ENCODE peak calls at places on chromosome 9, in nine cellular contexts. One of them, this sample, is unnamed.

GRCh38 chr9:128304151-128304970 is 17.9 kb downstream of the TRUB2 start:
- DNase-seq in mucosa of descending colon: no peak
- DNase-seq in uterus: no peak
- DNase-seq in RWPE1: no peak
- DNase-seq in AG04449: no peak
- DNase-seq in PC-3: no peak
- DNase-seq in endodermal cell: no peak
- DNase-seq in GM12865: no peak
- DNase-seq in Calu3: no peak
- DNase-seq in this sample: no peak

GRCh38 chr9:29939559-29939958 is 2366.3 kb upstream of the C9orf72 start:
- DNase-seq in AG04449: no peak
- DNase-seq in PC-3: no peak
- DNase-seq in mucosa of descending colon: no peak
- DNase-seq in Calu3: no peak
- DNase-seq in uterus: no peak
- DNase-seq in RWPE1: no peak
- DNase-seq in endodermal cell: no peak
- DNase-seq in GM12865: peak
- DNase-seq in this sample: no peak

GRCh38 chr9:68497629-68498028 is 43.1 kb downstream of the TMEM252 start:
- DNase-seq in PC-3: no peak
- DNase-seq in RWPE1: no peak
- DNase-seq in GM12865: no peak
- DNase-seq in AG04449: no peak
- DNase-seq in uterus: no peak
- DNase-seq in mucosa of descending colon: no peak
- DNase-seq in endodermal cell: no peak
- DNase-seq in Calu3: no peak
- DNase-seq in this sample: no peak

GRCh38 chr9:4738866-4739586 is 2.0 kb downstream of the AK3 start:
- DNase-seq in PC-3: no peak
- DNase-seq in GM12865: no peak
- DNase-seq in RWPE1: no peak
- DNase-seq in Calu3: no peak
- DNase-seq in AG04449: no peak
- DNase-seq in uterus: no peak
- DNase-seq in endodermal cell: peak
- DNase-seq in mucosa of descending colon: peak
- DNase-seq in this sample: no peak

GRCh38 chr9:113516840-113517577 is 53.5 kb downstream of the RGS3 start:
- DNase-seq in uterus: no peak
- DNase-seq in RWPE1: no peak
- DNase-seq in endodermal cell: no peak
- DNase-seq in AG04449: no peak
- DNase-seq in Calu3: no peak
- DNase-seq in mucosa of descending colon: peak
- DNase-seq in PC-3: no peak
- DNase-seq in GM12865: peak
- DNase-seq in this sample: no peak

GRCh38 chr9:126565336-126566128 is 48.2 kb upstream of the LMX1B start:
- DNase-seq in AG04449: no peak
- DNase-seq in uterus: no peak
- DNase-seq in endodermal cell: peak
- DNase-seq in Calu3: no peak
- DNase-seq in GM12865: no peak
- DNase-seq in PC-3: no peak
- DNase-seq in RWPE1: no peak
- DNase-seq in mucosa of descending colon: no peak
- DNase-seq in this sample: no peak

GRCh38 chr9:109409998-109410397 is 88.1 kb downstream of the PTPN3 start:
- DNase-seq in Calu3: no peak
- DNase-seq in AG04449: no peak
- DNase-seq in uterus: no peak
- DNase-seq in endodermal cell: peak
- DNase-seq in PC-3: no peak
- DNase-seq in mucosa of descending colon: no peak
- DNase-seq in GM12865: no peak
- DNase-seq in RWPE1: no peak
- DNase-seq in this sample: peak

GRCh38 chr9:6187272-6187671 is 28.3 kb upstream of the IL33 start:
- DNase-seq in uterus: no peak
- DNase-seq in AG04449: no peak
- DNase-seq in mucosa of descending colon: no peak
- DNase-seq in PC-3: no peak
- DNase-seq in RWPE1: no peak
- DNase-seq in GM12865: no peak
- DNase-seq in Calu3: no peak
- DNase-seq in endodermal cell: no peak
- DNase-seq in this sample: no peak

GRCh38 chr9:137486545-137487453 is 27.7 kb upstream of the NSMF start:
- DNase-seq in Calu3: no peak
- DNase-seq in RWPE1: no peak
- DNase-seq in PC-3: no peak
- DNase-seq in uterus: no peak
- DNase-seq in endodermal cell: no peak
- DNase-seq in GM12865: no peak
- DNase-seq in mucosa of descending colon: peak
- DNase-seq in AG04449: no peak
- DNase-seq in this sample: no peak

GRCh38 chr9:137097761-137098462 is 11.1 kb downstream of the MAN1B1 start:
- DNase-seq in uterus: no peak
- DNase-seq in RWPE1: no peak
- DNase-seq in AG04449: no peak
- DNase-seq in GM12865: no peak
- DNase-seq in endodermal cell: no peak
- DNase-seq in PC-3: no peak
- DNase-seq in Calu3: no peak
- DNase-seq in mucosa of descending colon: no peak
- DNase-seq in this sample: no peak

GRCh38 chr9:130143974-130144373 is 28.2 kb upstream of the NCS1 start:
- DNase-seq in GM12865: no peak
- DNase-seq in endodermal cell: no peak
- DNase-seq in AG04449: no peak
- DNase-seq in mucosa of descending colon: no peak
- DNase-seq in RWPE1: no peak
- DNase-seq in uterus: peak
- DNase-seq in Calu3: no peak
- DNase-seq in PC-3: no peak
- DNase-seq in this sample: no peak

GRCh38 chr9:99823392-99824377 is 2.0 kb downstream of the NR4A3 start:
- DNase-seq in RWPE1: peak
- DNase-seq in endodermal cell: peak
- DNase-seq in AG04449: no peak
- DNase-seq in mucosa of descending colon: peak
- DNase-seq in PC-3: peak
- DNase-seq in uterus: peak
- DNase-seq in Calu3: no peak
- DNase-seq in GM12865: peak
- DNase-seq in this sample: peak

GRCh38 chr9:100206899-100207298 is 107.9 kb downstream of the INVS start:
- DNase-seq in RWPE1: no peak
- DNase-seq in Calu3: no peak
- DNase-seq in uterus: no peak
- DNase-seq in GM12865: no peak
- DNase-seq in mucosa of descending colon: no peak
- DNase-seq in endodermal cell: no peak
- DNase-seq in AG04449: no peak
- DNase-seq in PC-3: no peak
- DNase-seq in this sample: no peak

GRCh38 chr9:124778575-124779367 is 1.8 kb downstream of the OLFML2A start:
- DNase-seq in RWPE1: no peak
- DNase-seq in PC-3: no peak
- DNase-seq in uterus: peak
- DNase-seq in endodermal cell: peak
- DNase-seq in mucosa of descending colon: no peak
- DNase-seq in AG04449: no peak
- DNase-seq in Calu3: no peak
- DNase-seq in GM12865: no peak
- DNase-seq in this sample: no peak

GRCh38 chr9:33025572-33026347 is 687 bp downstream of the DNAJA1 start:
- DNase-seq in GM12865: peak
- DNase-seq in AG04449: no peak
- DNase-seq in endodermal cell: peak
- DNase-seq in uterus: peak
- DNase-seq in PC-3: peak
- DNase-seq in Calu3: peak
- DNase-seq in mucosa of descending colon: peak
- DNase-seq in RWPE1: peak
- DNase-seq in this sample: peak

GRCh38 chr9:21761309-21761901 is 41.0 kb upstream of the MTAP start:
- DNase-seq in Calu3: no peak
- DNase-seq in mucosa of descending colon: no peak
- DNase-seq in GM12865: peak
- DNase-seq in endodermal cell: no peak
- DNase-seq in RWPE1: no peak
- DNase-seq in PC-3: no peak
- DNase-seq in uterus: no peak
- DNase-seq in AG04449: no peak
- DNase-seq in this sample: no peak

GRCh38 chr9:19020886-19021285 is 12.1 kb downstream of the SAXO1 start:
- DNase-seq in uterus: no peak
- DNase-seq in endodermal cell: no peak
- DNase-seq in PC-3: no peak
- DNase-seq in RWPE1: no peak
- DNase-seq in GM12865: no peak
- DNase-seq in mucosa of descending colon: no peak
- DNase-seq in Calu3: no peak
- DNase-seq in AG04449: no peak
- DNase-seq in this sample: no peak

GRCh38 chr9:106933470-106933869 is 70.5 kb downstream of the ZNF462 start:
- DNase-seq in RWPE1: no peak
- DNase-seq in endodermal cell: no peak
- DNase-seq in GM12865: no peak
- DNase-seq in uterus: no peak
- DNase-seq in Calu3: no peak
- DNase-seq in PC-3: no peak
- DNase-seq in mucosa of descending colon: no peak
- DNase-seq in AG04449: no peak
- DNase-seq in this sample: no peak

GRCh38 chr9:82466616-82467251 is 478.2 kb downstream of the SPATA31D1 start:
- DNase-seq in RWPE1: no peak
- DNase-seq in AG04449: no peak
- DNase-seq in PC-3: peak
- DNase-seq in GM12865: peak
- DNase-seq in endodermal cell: peak
- DNase-seq in Calu3: no peak
- DNase-seq in mucosa of descending colon: no peak
- DNase-seq in uterus: no peak
- DNase-seq in this sample: peak

DNA sequence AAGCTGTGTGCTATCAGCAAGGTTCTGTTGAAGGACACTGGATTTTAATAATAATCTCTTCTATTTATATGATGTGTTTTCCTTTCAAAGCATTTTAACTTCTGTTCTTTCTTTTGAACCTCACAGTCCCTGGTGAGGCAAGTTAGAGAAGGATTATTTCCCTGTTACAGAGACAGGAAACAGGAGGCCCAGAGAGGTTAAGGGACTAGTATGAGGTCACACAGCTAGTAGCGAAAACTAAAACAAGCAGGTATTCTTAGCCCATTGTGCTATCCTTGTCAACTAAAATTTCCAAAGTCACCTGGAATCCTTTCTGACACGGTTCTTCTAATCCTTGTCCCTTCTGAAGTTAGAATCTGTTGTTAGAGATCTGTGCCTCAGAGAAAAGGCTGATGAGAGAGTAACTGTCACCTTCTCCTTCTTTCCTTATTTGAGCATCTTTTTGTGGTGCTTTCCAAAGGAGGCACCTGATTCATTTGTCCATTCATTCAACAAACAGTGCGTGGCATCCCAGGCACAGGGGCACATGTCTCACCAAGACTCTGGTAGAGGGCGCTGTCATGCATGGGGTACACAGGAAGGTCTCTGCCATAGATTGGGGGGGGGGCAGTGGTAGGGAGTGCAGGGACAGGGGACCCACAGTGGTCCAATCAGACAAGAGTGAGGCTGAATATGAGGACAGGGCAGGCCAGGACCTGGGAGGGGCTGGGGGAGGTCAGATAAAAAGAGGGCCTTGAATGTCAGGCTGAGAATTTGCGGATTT is 61.5 kb downstream of the CRB2 start:
- DNase-seq in PC-3: no peak
- DNase-seq in GM12865: no peak
- DNase-seq in endodermal cell: peak
- DNase-seq in AG04449: no peak
- DNase-seq in mucosa of descending colon: no peak
- DNase-seq in RWPE1: no peak
- DNase-seq in Calu3: no peak
- DNase-seq in uterus: no peak
- DNase-seq in this sample: no peak
- TF ChIP-seq CTCF in PC-3: peak
- TF ChIP-seq CTCF in GM12865: no peak
- TF ChIP-seq CTCF in endodermal cell: peak
- TF ChIP-seq CTCF in AG04449: no peak
- TF ChIP-seq CTCF in mucosa of descending colon: no peak
- TF ChIP-seq CTCF in RWPE1: no peak
- TF ChIP-seq CTCF in Calu3: no peak
- TF ChIP-seq CTCF in uterus: no peak
- TF ChIP-seq CTCF in this sample: no peak

DNA sequence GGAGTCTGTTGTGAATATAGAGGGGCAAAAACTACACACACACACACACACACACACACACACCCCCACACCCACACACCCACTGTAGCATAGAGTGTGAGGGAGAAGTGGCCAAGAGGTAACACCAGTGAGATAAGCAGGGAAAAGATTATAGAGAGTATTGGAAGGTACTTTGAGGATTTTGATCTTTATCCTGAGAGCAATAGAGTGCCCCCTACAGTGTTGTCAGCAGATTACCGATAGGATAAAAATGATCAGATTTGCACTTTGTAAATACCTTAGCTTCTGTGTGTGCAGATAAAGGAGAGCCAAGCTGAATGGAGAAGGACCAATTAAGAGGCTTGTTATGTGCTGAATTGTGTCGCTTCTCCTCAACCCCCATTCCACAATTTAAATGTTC is 32.3 kb downstream of the ERCC6L2 start:
- DNase-seq in PC-3: no peak
- DNase-seq in RWPE1: no peak
- DNase-seq in endodermal cell: peak
- DNase-seq in uterus: no peak
- DNase-seq in AG04449: no peak
- DNase-seq in GM12865: no peak
- DNase-seq in mucosa of descending colon: no peak
- DNase-seq in Calu3: no peak
- DNase-seq in this sample: no peak
- TF ChIP-seq CTCF in PC-3: peak
- TF ChIP-seq CTCF in RWPE1: peak
- TF ChIP-seq CTCF in endodermal cell: peak
- TF ChIP-seq CTCF in uterus: no peak
- TF ChIP-seq CTCF in AG04449: no peak
- TF ChIP-seq CTCF in GM12865: no peak
- TF ChIP-seq CTCF in mucosa of descending colon: no peak
- TF ChIP-seq CTCF in Calu3: no peak
- TF ChIP-seq CTCF in this sample: no peak

GRCh38 chr9:69674112-69674511 is 1.9 kb upstream of the APBA1 start:
- DNase-seq in Calu3: no peak
- DNase-seq in endodermal cell: peak
- DNase-seq in GM12865: no peak
- DNase-seq in RWPE1: no peak
- DNase-seq in PC-3: peak
- DNase-seq in uterus: no peak
- DNase-seq in mucosa of descending colon: no peak
- DNase-seq in AG04449: no peak
- DNase-seq in this sample: no peak
- TF ChIP-seq CTCF in Calu3: no peak
- TF ChIP-seq CTCF in endodermal cell: peak
- TF ChIP-seq CTCF in GM12865: no peak
- TF ChIP-seq CTCF in RWPE1: no peak
- TF ChIP-seq CTCF in PC-3: peak
- TF ChIP-seq CTCF in uterus: no peak
- TF ChIP-seq CTCF in mucosa of descending colon: no peak
- TF ChIP-seq CTCF in AG04449: no peak
- TF ChIP-seq CTCF in this sample: no peak

GRCh38 chr9:78235771-78236510 is at the start of gene CEP78:
- DNase-seq in AG04449: peak
- DNase-seq in Calu3: peak
- DNase-seq in mucosa of descending colon: peak
- DNase-seq in RWPE1: peak
- DNase-seq in PC-3: peak
- DNase-seq in endodermal cell: peak
- DNase-seq in GM12865: peak
- DNase-seq in uterus: peak
- DNase-seq in this sample: peak
- TF ChIP-seq CTCF in AG04449: no peak
- TF ChIP-seq CTCF in Calu3: no peak
- TF ChIP-seq CTCF in mucosa of descending colon: no peak
- TF ChIP-seq CTCF in RWPE1: no peak
- TF ChIP-seq CTCF in PC-3: no peak
- TF ChIP-seq CTCF in endodermal cell: no peak
- TF ChIP-seq CTCF in GM12865: no peak
- TF ChIP-seq CTCF in uterus: no peak
- TF ChIP-seq CTCF in this sample: no peak

This sample was measured in nephron progenitor cell.